ENCODE peak calls at places on chromosomes 1 and 21, in nine cellular contexts. C is fibroblast of the aortic adventitia, O is ovary, P is astrocyte of the spinal cord, I is A549, D is thoracic aorta, Z is foreskin keratinocyte, E is heart left ventricle, V is AG04450. B is an unnamed sample.

GRCh38 chr21:24225432-24225831 is 1381.8 kb downstream of the MRPL39 start:
- DNase-seq in Z (peak; percentile 74), E (no peak), O (no peak), D (no peak), I (no peak), V (peak; percentile 18), C (no peak), P (peak; percentile 50), B (no peak)

GRCh38 chr21:45128613-45129226 is 54.3 kb downstream of the ADARB1 start:
- DNase-seq in I (peak; percentile 50), P (peak; percentile 72), Z (peak; percentile 42), O (peak; percentile 55), D (no peak), C (peak; percentile 76), V (peak; percentile 33), E (peak; percentile 88), B (peak; percentile 71)

GRCh38 chr1:206445116-206445515 is 25.2 kb upstream of the IKBKE start:
- DNase-seq in O (peak; percentile 55), I (no peak), Z (no peak), C (peak; percentile 76), E (no peak), V (peak; percentile 27), D (peak; percentile 13), P (no peak), B (no peak)

GRCh38 chr1:201964266-201964665 is 9.0 kb downstream of the TIMM17A start:
- DNase-seq in O (no peak), P (no peak), E (no peak), Z (no peak), D (no peak), V (peak; percentile 39), C (no peak), I (no peak), B (peak; percentile 92)

GRCh38 chr21:39696620-39697019 is 48.4 kb upstream of the IGSF5 start:
- DNase-seq in P (peak; percentile 21), V (no peak), Z (no peak), O (no peak), D (no peak), C (no peak), E (no peak), I (no peak), B (no peak)

GRCh38 chr1:182143825-182144661 is 82.5 kb upstream of the ZNF648 start:
- DNase-seq in O (peak; percentile 85), E (peak; percentile 69), D (peak; percentile 69), C (peak; percentile 78), V (no peak), I (no peak), P (peak; percentile 74), Z (peak; percentile 95), B (peak; percentile 56)

GRCh38 chr1:182170941-182171461 is 109.5 kb upstream of the ZNF648 start:
- DNase-seq in D (no peak), V (no peak), C (no peak), I (no peak), Z (no peak), O (no peak), P (no peak), E (no peak), B (no peak)

GRCh38 chr1:6004412-6005123 is 12.3 kb upstream of the NPHP4 start:
- DNase-seq in P (no peak), V (no peak), C (no peak), D (no peak), O (no peak), I (no peak), Z (no peak), E (no peak), B (no peak)

GRCh38 chr1:46747683-46748288 is 28.9 kb upstream of the EFCAB14 start:
- DNase-seq in V (peak; percentile 8), C (peak; percentile 47), O (no peak), D (no peak), Z (peak; percentile 60), I (peak; percentile 61), E (no peak), P (peak; percentile 32), B (peak; percentile 60)

GRCh38 chr1:51945591-51945990 is 44.9 kb downstream of the RAB3B start:
- DNase-seq in C (peak; percentile 86), E (no peak), V (no peak), O (no peak), D (no peak), P (peak; percentile 61), I (no peak), Z (no peak), B (no peak)

GRCh38 chr1:155086182-155086741 is 7.6 kb downstream of the EFNA3 start:
- DNase-seq in V (no peak), O (peak; percentile 72), Z (no peak), C (peak; percentile 39), D (no peak), E (peak; percentile 82), P (no peak), I (peak; percentile 82), B (peak; percentile 28)

GRCh38 chr1:29626066-29626465 is 389.7 kb downstream of the PTPRU start:
- DNase-seq in C (no peak), Z (no peak), E (no peak), I (no peak), P (no peak), D (no peak), V (no peak), O (no peak), B (no peak)

GRCh38 chr1:230204852-230205251 is 137.8 kb downstream of the GALNT2 start:
- DNase-seq in P (no peak), Z (no peak), V (no peak), I (no peak), O (no peak), E (no peak), C (peak; percentile 24), D (no peak), B (no peak)

GRCh38 chr1:115098979-115099692 is 9.8 kb upstream of the TSPAN2 start:
- DNase-seq in Z (no peak), C (peak; percentile 21), I (no peak), E (no peak), P (peak; percentile 77), V (no peak), O (no peak), D (no peak), B (peak; percentile 91)

GRCh38 chr1:47196622-47197021 is 6.8 kb upstream of the PDZK1IP1 start:
- DNase-seq in V (no peak), E (no peak), Z (no peak), P (no peak), O (no peak), D (no peak), I (no peak), C (no peak), B (no peak)

GRCh38 chr1:212792396-212792908 is 758 bp downstream of the TATDN3 start:
- DNase-seq in D (no peak), O (no peak), V (no peak), E (no peak), C (no peak), I (no peak), P (no peak), Z (no peak), B (no peak)

GRCh38 chr1:114352797-114353196 is 158.2 kb downstream of the TRIM33 start:
- DNase-seq in V (no peak), O (no peak), Z (no peak), I (no peak), E (no peak), P (no peak), C (peak; percentile 5), D (no peak), B (no peak)

GRCh38 chr1:27555700-27556424 is 48.1 kb downstream of the AHDC1 start:
- DNase-seq in C (peak; percentile 68), D (no peak), P (peak; percentile 30), O (peak; percentile 82), E (peak; percentile 84), V (no peak), I (no peak), Z (no peak), B (no peak)

GRCh38 chr1:114319480-114319879 is 165.8 kb upstream of the SYT6 start:
- DNase-seq in D (no peak), C (peak; percentile 75), Z (peak; percentile 72), I (no peak), O (no peak), E (no peak), P (peak; percentile 73), V (no peak), B (peak; percentile 54)

GRCh38 chr1:22745675-22746585 is 35.3 kb downstream of the EPHB2 start:
- DNase-seq in C (peak; percentile 56), I (peak; percentile 66), O (no peak), D (no peak), Z (peak; percentile 57), P (peak; percentile 76), V (no peak), E (no peak), B (peak; percentile 85)

GRCh38 chr1:157725214-157725577 is 24.6 kb upstream of the FCRL3 start:
- DNase-seq in D (no peak), V (no peak), P (no peak), E (no peak), Z (no peak), O (no peak), I (no peak), C (no peak), B (no peak)

DNA sequence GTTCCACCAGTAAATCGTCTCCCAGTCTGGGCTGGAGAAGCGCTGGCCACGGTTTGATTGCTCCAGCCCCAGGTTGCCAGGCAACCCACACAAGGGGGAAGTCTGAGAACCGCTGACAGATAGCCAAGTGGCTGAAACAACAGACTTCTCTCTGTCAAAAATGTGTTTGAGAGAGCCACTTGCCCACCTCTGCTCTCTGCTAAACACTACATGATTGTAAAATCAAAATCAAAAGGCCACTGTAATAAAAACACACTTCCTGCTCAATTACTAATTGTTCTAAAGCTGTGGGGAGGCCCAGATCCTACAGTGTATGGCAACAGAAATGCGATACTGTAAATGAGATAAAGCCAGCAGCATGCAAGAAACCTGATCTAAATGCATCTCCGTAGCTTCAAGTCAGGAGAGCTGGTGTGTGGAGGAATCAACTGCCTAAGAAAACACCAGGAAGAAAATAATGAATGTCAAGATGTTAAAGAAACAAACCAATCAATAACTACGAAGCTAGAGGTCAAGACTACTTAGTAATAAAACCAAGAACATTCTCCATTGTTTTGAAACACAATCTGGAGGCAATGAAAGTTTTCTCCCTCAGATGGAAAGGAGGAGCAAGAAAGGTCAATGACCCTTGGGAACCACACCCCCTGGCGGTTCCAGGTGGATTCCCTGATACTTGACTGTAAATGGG is 121.2 kb downstream of the SLC45A1 start:
- DNase-seq in V (peak; percentile 62), C (peak; percentile 89), O (peak; percentile 71), E (peak; percentile 88), D (peak; percentile 49), I (no peak), Z (no peak), P (peak; percentile 91), B (peak; percentile 64)
- TF ChIP-seq CTCF in V (no peak), C (no peak), O (no peak), E (no peak), D (no peak), I (no peak), Z (peak; percentile 7), P (peak; percentile 16), B (peak; percentile 51)

GRCh38 chr1:37667023-37667769 is 25.1 kb upstream of the CDCA8 start:
- DNase-seq in V (no peak), Z (no peak), C (no peak), O (no peak), P (no peak), D (no peak), I (no peak), E (no peak), B (no peak)
- TF ChIP-seq CTCF in V (no peak), Z (no peak), C (no peak), O (no peak), P (no peak), D (no peak), I (no peak), E (no peak), B (no peak)

GRCh38 chr1:173824315-173825081 is at the start of the genes CENPL and DARS2:
- DNase-seq in I (peak; percentile 91), Z (peak; percentile 97), V (peak; percentile 96), E (peak; percentile 96), D (peak; percentile 88), O (peak; percentile 98), C (peak; percentile 99), P (peak; percentile 99), B (peak; percentile 98)
- TF ChIP-seq CTCF in I (no peak), Z (no peak), V (no peak), E (no peak), D (no peak), O (no peak), C (no peak), P (no peak), B (no peak)

GRCh38 chr1:218521414-218522169 is 176.5 kb downstream of the TGFB2 start:
- DNase-seq in I (no peak), O (no peak), P (peak; percentile 28), Z (peak; percentile 47), E (no peak), D (peak; percentile 32), C (peak; percentile 53), V (no peak), B (peak; percentile 63)
- TF ChIP-seq CTCF in I (peak; percentile 35), O (no peak), P (peak; percentile 49), Z (peak; percentile 78), E (peak; percentile 69), D (peak; percentile 78), C (peak; percentile 45), V (peak; percentile 40), B (peak; percentile 97)